ENCODE peak calls at places on chromosome 3, in four cellular contexts. I, S, C and Z are unnamed samples.

GRCh38 chr3:158058775-158059174 is 47.4 kb downstream of the SHOX2 start:
- DNase-seq in I (no peak), S (no peak), C (no peak), Z (no peak)

GRCh38 chr3:178090899-178091298 is 445.3 kb upstream of the KCNMB2 start:
- DNase-seq in I (no peak), S (no peak), C (no peak), Z (no peak)

GRCh38 chr3:13881536-13882410 is 1.9 kb upstream of the WNT7A start:
- DNase-seq in I (no peak), S (no peak), C (no peak), Z (no peak)

GRCh38 chr3:103963599-103963998 is 1403.1 kb upstream of the ALCAM start:
- DNase-seq in I (no peak), S (no peak), C (no peak), Z (no peak)

GRCh38 chr3:148925841-148926240 is 60.7 kb downstream of the CPA3 start:
- DNase-seq in I (no peak), S (no peak), C (no peak), Z (no peak)

GRCh38 chr3:116018651-116019050 is 395.3 kb downstream of the GAP43 start:
- DNase-seq in I (no peak), S (no peak), C (no peak), Z (no peak)

GRCh38 chr3:62939707-62940106 is 64.5 kb upstream of the CADPS start:
- DNase-seq in I (no peak), S (no peak), C (no peak), Z (peak)

GRCh38 chr3:109152326-109152725 is 15.8 kb downstream of the C3orf85 start:
- DNase-seq in I (no peak), S (no peak), C (no peak), Z (no peak)

GRCh38 chr3:12553921-12554391 is 2.9 kb upstream of the MKRN2 start:
- DNase-seq in I (no peak), S (no peak), C (no peak), Z (peak)

GRCh38 chr3:98733055-98733777 is 29.9 kb upstream of the ST3GAL6 start:
- DNase-seq in I (no peak), S (peak), C (no peak), Z (peak)

GRCh38 chr3:24270204-24270671 is 224.4 kb downstream of the THRB start:
- DNase-seq in I (no peak), S (no peak), C (no peak), Z (no peak)

GRCh38 chr3:195151866-195152526 is 119.0 kb downstream of the XXYLT1 start:
- DNase-seq in I (no peak), S (no peak), C (peak), Z (no peak)

GRCh38 chr3:177150970-177151627 is 46.2 kb downstream of the TBL1XR1 start:
- DNase-seq in I (peak), S (no peak), C (peak), Z (no peak)

GRCh38 chr3:23175361-23176073 is 27.6 kb upstream of the UBE2E2 start:
- DNase-seq in I (no peak), S (no peak), C (no peak), Z (no peak)

GRCh38 chr3:196499061-196499460 is 4.5 kb downstream of the RNF168 start:
- DNase-seq in I (no peak), S (no peak), C (no peak), Z (no peak)

GRCh38 chr3:127008236-127008635 is 25.3 kb downstream of the PLXNA1 start:
- DNase-seq in I (no peak), S (no peak), C (no peak), Z (no peak)

GRCh38 chr3:100354850-100355249 is 20.3 kb downstream of the NIT2 start:
- DNase-seq in I (no peak), S (no peak), C (no peak), Z (no peak)

GRCh38 chr3:175070946-175071345 is 211.8 kb downstream of the NAALADL2 start:
- DNase-seq in I (no peak), S (no peak), C (peak), Z (no peak)

GRCh38 chr3:171801738-171802600 is 8.3 kb downstream of the PLD1 start:
- DNase-seq in I (peak), S (no peak), C (peak), Z (no peak)

GRCh38 chr3:171028025-171028778 is 1.7 kb upstream of the SLC2A2 start:
- DNase-seq in I (peak), S (peak), C (no peak), Z (peak)

GRCh38 chr3:56522374-56522773 is 34.6 kb upstream of the CCDC66 start:
- DNase-seq in I (no peak), S (no peak), C (no peak), Z (no peak)

GRCh38 chr3:61381745-61382392 is 130.6 kb upstream of the FHIT start:
- DNase-seq in I (no peak), S (no peak), C (no peak), Z (peak)

GRCh38 chr3:157865449-157865862 is 240.8 kb downstream of the SHOX2 start:
- DNase-seq in I (no peak), S (no peak), C (no peak), Z (peak)

GRCh38 chr3:99678023-99678422 is 39.6 kb downstream of the COL8A1 start:
- DNase-seq in I (peak), S (no peak), C (no peak), Z (no peak)

GRCh38 chr3:178297204-178297603 is 239.0 kb upstream of the KCNMB2 start:
- DNase-seq in I (no peak), S (no peak), C (no peak), Z (no peak)

GRCh38 chr3:141412936-141413354 is 44.6 kb downstream of the ZBTB38 start:
- DNase-seq in I (peak), S (peak), C (no peak), Z (peak)

GRCh38 chr3:113436794-113437193 is 4.5 kb downstream of the CFAP44 start:
- DNase-seq in I (peak), S (no peak), C (peak), Z (no peak)

GRCh38 chr3:112789787-112790186 is 56.9 kb downstream of the CD200R1L start:
- DNase-seq in I (no peak), S (no peak), C (no peak), Z (no peak)

GRCh38 chr3:53493997-53494791 is at the start of gene CACNA1D:
- DNase-seq in I (no peak), S (no peak), C (no peak), Z (peak)

GRCh38 chr3:115713247-115713646 is 89.9 kb downstream of the GAP43 start:
- DNase-seq in I (no peak), S (no peak), C (no peak), Z (no peak)

GRCh38 chr3:194632983-194633348 is 253 bp downstream of the TMEM44 start:
- DNase-seq in I (no peak), S (peak), C (no peak), Z (peak)

GRCh38 chr3:98325055-98325454 is 28.6 kb upstream of the OR5K4 start:
- DNase-seq in I (no peak), S (no peak), C (no peak), Z (peak)

GRCh38 chr3:74592359-74592758 is 22.1 kb downstream of the CNTN3 start:
- DNase-seq in I (no peak), S (no peak), C (no peak), Z (no peak)

GRCh38 chr3:127170794-127171193 is 22.1 kb upstream of the PRR23E start:
- DNase-seq in I (no peak), S (no peak), C (no peak), Z (peak)

GRCh38 chr3:22893001-22893400 is 310.1 kb upstream of the UBE2E2 start:
- DNase-seq in I (no peak), S (no peak), C (no peak), Z (no peak)

GRCh38 chr3:43753743-43754142 is 63.0 kb downstream of the ABHD5 start:
- DNase-seq in I (peak), S (no peak), C (no peak), Z (no peak)

GRCh38 chr3:77562089-77562488 is 522.2 kb downstream of the ROBO2 start:
- DNase-seq in I (no peak), S (no peak), C (no peak), Z (no peak)

DNA sequence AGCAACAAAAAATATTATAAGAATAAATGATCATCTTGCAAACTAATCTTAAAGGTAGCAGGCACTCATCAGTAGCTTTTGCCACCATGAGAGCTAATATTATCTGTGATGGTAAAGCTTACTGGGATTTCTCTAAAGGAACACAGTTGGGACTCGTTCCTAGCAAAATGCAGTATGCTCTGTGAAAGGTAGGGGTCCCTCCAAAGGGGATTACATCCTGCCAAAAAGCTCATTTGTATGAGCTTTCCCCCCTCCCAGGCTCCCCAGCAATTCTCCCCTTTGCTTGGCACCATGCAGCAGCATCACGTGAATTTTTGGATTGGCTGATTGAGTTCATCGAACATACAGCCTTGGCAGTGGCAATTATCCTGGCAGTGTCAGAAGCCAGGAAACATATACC is 361.0 kb upstream of the PLSCR5 start:
- DNase-seq in I (no peak), S (no peak), C (no peak), Z (no peak)
- H3K27ac ChIP-seq in I (no peak), S (no peak), C (no peak), Z (no peak)

DNA sequence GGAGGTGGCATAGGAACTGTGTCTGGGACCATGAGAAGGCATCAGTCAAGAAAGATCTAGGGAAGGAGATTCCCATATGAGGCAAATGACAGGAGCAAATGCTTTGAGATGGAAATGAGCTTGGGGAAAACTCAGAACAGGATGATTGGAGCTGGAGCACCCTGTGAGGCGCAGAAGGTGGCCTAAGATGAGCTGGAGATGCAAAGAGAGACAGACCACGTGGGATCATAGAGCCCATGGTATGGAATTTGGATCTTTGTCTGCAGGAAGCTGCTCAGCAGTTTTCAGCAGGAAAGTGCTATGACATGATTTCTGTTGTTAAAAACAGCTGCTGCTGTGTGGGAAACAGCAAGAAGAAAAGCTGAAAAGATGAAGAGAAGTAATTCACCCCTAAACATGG is 310.6 kb downstream of the MAGI1 start:
- DNase-seq in I (no peak), S (no peak), C (no peak), Z (no peak)
- H3K27ac ChIP-seq in I (no peak), S (no peak), C (no peak), Z (no peak)

GRCh38 chr3:191329654-191330308 is 545 bp downstream of the UTS2B start:
- DNase-seq in I (no peak), S (peak), C (no peak), Z (peak)

GRCh38 chr3:191330309-191330712 is at the start of gene UTS2B:
- DNase-seq in I (peak), S (no peak), C (no peak), Z (no peak)

GRCh38 chr3:191333481-191333880 is 3.2 kb upstream of the UTS2B start:
- DNase-seq in I (no peak), S (no peak), C (no peak), Z (no peak)

GRCh38 chr3:191328963-191329653 is at the start of gene CCDC50:
- DNase-seq in I (no peak), S (peak), C (no peak), Z (peak)

GRCh38 chr3:191331443-191331842 is 1.1 kb upstream of the UTS2B start:
- DNase-seq in I (no peak), S (no peak), C (no peak), Z (no peak)
- H3K27ac ChIP-seq in I (no peak), S (peak), C (peak), Z (no peak)

GRCh38 chr3:4988815-4989648 is 9.8 kb downstream of the BHLHE40 start:
- DNase-seq in I (no peak), S (peak), C (no peak), Z (peak)

GRCh38 chr3:4989649-4989966 is 10.4 kb downstream of the BHLHE40 start:
- DNase-seq in I (no peak), S (no peak), C (no peak), Z (no peak)

GRCh38 chr3:4987374-4988296 is 8.4 kb downstream of the BHLHE40 start:
- DNase-seq in I (no peak), S (no peak), C (no peak), Z (no peak)

GRCh38 chr3:4992118-4992517 is 12.9 kb downstream of the BHLHE40 start:
- DNase-seq in I (no peak), S (no peak), C (no peak), Z (no peak)

DNA sequence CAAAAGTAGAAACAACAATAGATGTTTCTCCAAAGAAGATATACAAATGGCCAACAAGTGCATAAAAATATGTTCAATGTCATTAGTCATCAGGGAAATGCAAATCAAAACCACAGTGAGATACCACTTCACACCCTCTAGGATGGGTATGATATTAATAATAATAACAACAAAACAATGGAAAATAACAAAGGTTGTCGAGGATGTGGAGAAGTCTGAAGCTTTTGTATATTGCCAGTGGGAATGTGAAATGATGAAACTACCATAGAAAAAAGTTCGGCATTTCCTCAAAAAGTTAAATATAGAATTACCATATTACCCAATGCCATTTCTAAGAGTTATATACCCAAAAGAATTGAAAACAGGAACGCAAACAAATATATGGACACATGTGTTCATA is 10.8 kb downstream of the BHLHE40 start:
- DNase-seq in I (no peak), S (no peak), C (no peak), Z (no peak)
- H3K27ac ChIP-seq in I (no peak), S (peak), C (no peak), Z (no peak)

DNA sequence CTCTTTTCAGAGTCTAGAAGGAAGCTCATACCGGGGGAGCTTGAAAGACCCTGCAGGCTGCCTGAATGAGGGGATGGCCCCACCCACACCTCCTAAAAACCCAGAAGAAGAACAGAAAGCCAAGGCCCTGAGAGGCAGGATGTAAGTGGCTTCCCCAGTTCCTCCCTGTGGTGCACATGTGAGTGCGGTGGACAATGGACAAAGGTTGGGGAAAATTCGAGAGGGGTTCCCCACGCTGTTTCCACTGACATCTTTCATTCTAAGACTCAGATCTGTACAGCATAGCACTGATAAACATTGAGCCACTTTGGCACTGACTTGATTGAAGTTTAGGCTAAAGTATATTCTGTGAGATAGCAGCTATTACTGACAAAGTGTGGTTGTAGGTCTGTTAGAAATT is 79.5 kb upstream of the UMPS start:
- DNase-seq in I (no peak), S (no peak), C (no peak), Z (no peak)
- H3K27ac ChIP-seq in I (no peak), S (no peak), C (no peak), Z (no peak)

DNA sequence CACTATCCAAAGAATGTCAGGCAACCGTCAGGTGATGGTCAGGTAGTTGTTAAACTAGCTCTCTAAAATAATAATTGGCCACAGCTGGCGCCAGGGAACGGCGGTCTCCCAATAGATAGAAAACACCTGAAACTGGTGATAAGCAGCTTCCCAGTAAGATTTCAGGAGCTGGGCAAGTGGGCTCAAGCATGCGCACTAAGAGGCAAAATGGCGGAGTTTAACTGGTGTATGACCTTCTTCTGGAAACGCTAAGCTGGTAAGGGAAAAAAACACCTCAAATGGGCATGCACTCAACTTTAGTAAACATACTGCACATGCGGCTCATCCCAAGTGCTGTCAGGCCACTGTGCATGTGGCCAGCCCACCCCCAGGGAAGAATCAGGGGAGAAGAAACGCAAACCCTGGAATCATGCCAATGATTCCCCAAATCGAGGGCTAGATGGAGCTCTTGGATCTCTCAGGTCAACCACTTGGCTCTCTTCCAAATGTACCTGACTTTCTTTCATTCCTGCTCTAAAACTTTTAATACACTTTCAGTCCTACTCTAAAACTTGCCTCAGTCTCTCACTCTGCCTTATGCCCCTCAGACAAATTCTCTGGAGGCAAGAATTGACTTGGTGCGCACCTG is 195.0 kb downstream of the ZNF621 start:
- DNase-seq in I (no peak), S (no peak), C (peak), Z (peak)
- H3K27ac ChIP-seq in I (no peak), S (no peak), C (no peak), Z (no peak)

GRCh38 chr3:72768976-72769375 is 79.3 kb downstream of the SHQ1 start:
- DNase-seq in I (no peak), S (no peak), C (no peak), Z (no peak)
- H3K27ac ChIP-seq in I (no peak), S (no peak), C (no peak), Z (no peak)

DNA sequence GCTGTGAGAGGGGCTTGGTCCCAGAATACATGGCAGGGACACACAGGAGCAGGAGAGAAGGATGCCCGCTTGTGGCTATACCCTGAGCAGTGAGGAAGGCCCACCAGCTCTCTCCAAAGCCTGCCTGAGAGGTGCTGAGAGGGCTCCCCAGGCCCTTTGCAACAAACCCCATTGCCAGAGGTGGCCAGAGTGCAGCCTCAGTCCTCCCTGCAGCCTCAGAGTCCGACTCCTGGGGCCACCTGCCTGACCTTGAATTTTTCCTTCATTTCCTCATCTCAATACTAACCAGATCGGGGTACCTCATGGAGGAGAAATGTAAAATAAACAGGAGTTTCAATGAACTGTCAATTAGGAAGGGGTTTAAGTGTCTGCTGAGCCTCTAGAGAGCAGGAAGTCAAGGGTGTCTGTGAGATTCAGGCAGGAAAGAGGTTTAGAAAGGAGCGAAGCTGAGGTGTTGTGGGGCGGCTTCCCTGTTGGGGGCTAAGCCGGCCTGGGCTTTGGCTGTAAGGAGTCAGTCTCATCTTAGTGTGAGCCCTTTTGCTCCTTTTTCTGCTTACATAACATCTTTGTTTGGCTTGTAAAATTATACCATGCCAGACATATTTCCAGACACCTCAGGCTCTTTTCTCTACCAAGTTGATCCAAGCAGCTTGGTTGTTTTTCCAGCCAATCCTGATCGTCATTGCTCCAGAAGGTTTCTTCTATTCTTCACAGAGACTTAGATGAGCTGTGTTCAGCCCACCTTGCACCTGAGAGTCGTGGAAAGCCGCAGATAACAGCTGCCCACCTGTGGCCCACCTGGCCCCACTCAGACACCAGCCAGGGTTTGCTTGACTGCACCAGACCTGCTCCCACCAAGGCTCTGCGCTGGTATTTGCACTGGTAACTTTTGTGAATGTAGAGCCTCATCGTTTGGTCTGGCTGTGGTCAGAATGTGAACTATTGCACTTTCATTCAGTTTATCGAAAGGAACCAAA is 36.7 kb downstream of the CMTM7 start:
- DNase-seq in I (no peak), S (no peak), C (no peak), Z (no peak)
- H3K27ac ChIP-seq in I (no peak), S (no peak), C (no peak), Z (no peak)

GRCh38 chr3:128413003-128413370 is 53.7 kb downstream of the DNAJB8 start:
- DNase-seq in I (no peak), S (no peak), C (no peak), Z (no peak)
- H3K27ac ChIP-seq in I (no peak), S (no peak), C (no peak), Z (no peak)

GRCh38 chr3:45124956-45125355 is 21.2 kb downstream of the CDCP1 start:
- DNase-seq in I (no peak), S (no peak), C (no peak), Z (no peak)

GRCh38 chr3:45127130-45127822 is 18.9 kb downstream of the CDCP1 start:
- DNase-seq in I (no peak), S (no peak), C (no peak), Z (no peak)

GRCh38 chr3:45124379-45124778 is 21.8 kb downstream of the CDCP1 start:
- DNase-seq in I (no peak), S (no peak), C (peak), Z (no peak)

GRCh38 chr3:45126730-45127129 is 19.4 kb downstream of the CDCP1 start:
- DNase-seq in I (no peak), S (no peak), C (peak), Z (no peak)

GRCh38 chr3:45125550-45126026 is 20.6 kb downstream of the CDCP1 start:
- DNase-seq in I (no peak), S (no peak), C (peak), Z (no peak)
- H3K27ac ChIP-seq in I (peak), S (peak), C (peak), Z (no peak)